ENCODE peak calls at places on chromosomes 11 and 22, in six cellular contexts. One of them, this sample, is unnamed.

GRCh38 chr11:115580416-115580815 is 76.2 kb upstream of the CADM1 start:
- DNase-seq in choroid plexus epithelial cell: no peak
- DNase-seq in endothelial cell: no peak
- DNase-seq in RWPE2: no peak
- DNase-seq in WTC11: no peak
- DNase-seq in colonic mucosa: no peak
- DNase-seq in this sample: no peak

GRCh38 chr11:61580292-61580888 is 486 bp downstream of the SYT7 start:
- DNase-seq in RWPE2: no peak
- DNase-seq in choroid plexus epithelial cell: no peak
- DNase-seq in WTC11: peak; percentile 36
- DNase-seq in colonic mucosa: no peak
- DNase-seq in endothelial cell: peak; percentile 34
- DNase-seq in this sample: no peak

GRCh38 chr11:114987171-114987760 is 308.9 kb downstream of the NXPE2 start:
- DNase-seq in WTC11: no peak
- DNase-seq in colonic mucosa: no peak
- DNase-seq in endothelial cell: no peak
- DNase-seq in choroid plexus epithelial cell: no peak
- DNase-seq in RWPE2: no peak
- DNase-seq in this sample: no peak

GRCh38 chr11:130829801-130830562 is 86.3 kb downstream of the SNX19 start:
- DNase-seq in choroid plexus epithelial cell: no peak
- DNase-seq in colonic mucosa: no peak
- DNase-seq in WTC11: no peak
- DNase-seq in RWPE2: no peak
- DNase-seq in endothelial cell: no peak
- DNase-seq in this sample: no peak

GRCh38 chr11:83054904-83055380 is 16.8 kb downstream of the RAB30 start:
- DNase-seq in choroid plexus epithelial cell: no peak
- DNase-seq in RWPE2: no peak
- DNase-seq in colonic mucosa: no peak
- DNase-seq in WTC11: no peak
- DNase-seq in endothelial cell: no peak
- DNase-seq in this sample: no peak

GRCh38 chr22:36368359-36368983 is 19.3 kb downstream of the MYH9 start:
- DNase-seq in colonic mucosa: no peak
- DNase-seq in choroid plexus epithelial cell: peak; percentile 83
- DNase-seq in endothelial cell: peak; percentile 42
- DNase-seq in RWPE2: no peak
- DNase-seq in WTC11: peak; percentile 73
- DNase-seq in this sample: no peak

GRCh38 chr22:33828302-33828701 is 92.0 kb downstream of the LARGE1 start:
- DNase-seq in WTC11: no peak
- DNase-seq in RWPE2: no peak
- DNase-seq in colonic mucosa: no peak
- DNase-seq in endothelial cell: no peak
- DNase-seq in choroid plexus epithelial cell: no peak
- DNase-seq in this sample: no peak

GRCh38 chr11:8732748-8733241 is 50.2 kb downstream of the RPL27A start:
- DNase-seq in RWPE2: no peak
- DNase-seq in colonic mucosa: no peak
- DNase-seq in WTC11: no peak
- DNase-seq in choroid plexus epithelial cell: peak; percentile 60
- DNase-seq in endothelial cell: no peak
- DNase-seq in this sample: no peak

GRCh38 chr11:66969584-66970205 is 5.4 kb upstream of the C11orf86 start:
- DNase-seq in WTC11: no peak
- DNase-seq in endothelial cell: no peak
- DNase-seq in choroid plexus epithelial cell: peak; percentile 95
- DNase-seq in RWPE2: no peak
- DNase-seq in colonic mucosa: no peak
- DNase-seq in this sample: no peak

GRCh38 chr11:64718780-64719124 is 4.2 kb downstream of the NRXN2 start:
- DNase-seq in endothelial cell: no peak
- DNase-seq in colonic mucosa: no peak
- DNase-seq in RWPE2: no peak
- DNase-seq in choroid plexus epithelial cell: no peak
- DNase-seq in WTC11: no peak
- DNase-seq in this sample: no peak

GRCh38 chr22:39266398-39267030 is 21.7 kb upstream of the PDGFB start:
- DNase-seq in RWPE2: no peak
- DNase-seq in WTC11: no peak
- DNase-seq in choroid plexus epithelial cell: peak; percentile 63
- DNase-seq in endothelial cell: no peak
- DNase-seq in colonic mucosa: no peak
- DNase-seq in this sample: no peak

GRCh38 chr11:933002-933820 is 7.5 kb downstream of the AP2A2 start:
- DNase-seq in RWPE2: no peak
- DNase-seq in WTC11: no peak
- DNase-seq in choroid plexus epithelial cell: peak; percentile 75
- DNase-seq in endothelial cell: no peak
- DNase-seq in colonic mucosa: no peak
- DNase-seq in this sample: no peak

GRCh38 chr11:35593143-35593542 is 25.1 kb upstream of the FJX1 start:
- DNase-seq in RWPE2: no peak
- DNase-seq in choroid plexus epithelial cell: peak; percentile 98
- DNase-seq in WTC11: no peak
- DNase-seq in colonic mucosa: no peak
- DNase-seq in endothelial cell: no peak
- DNase-seq in this sample: no peak

GRCh38 chr22:41367680-41368542 is 13.8 kb upstream of the TEF start:
- DNase-seq in choroid plexus epithelial cell: peak; percentile 68
- DNase-seq in WTC11: no peak
- DNase-seq in RWPE2: no peak
- DNase-seq in colonic mucosa: peak; percentile 31
- DNase-seq in endothelial cell: no peak
- DNase-seq in this sample: no peak

GRCh38 chr11:74330065-74330858 is 18.8 kb upstream of the P4HA3 start:
- DNase-seq in RWPE2: no peak
- DNase-seq in choroid plexus epithelial cell: peak; percentile 73
- DNase-seq in endothelial cell: no peak
- DNase-seq in WTC11: no peak
- DNase-seq in colonic mucosa: no peak
- DNase-seq in this sample: no peak

GRCh38 chr11:86063536-86063935 is 5.3 kb downstream of the PICALM start:
- DNase-seq in WTC11: no peak
- DNase-seq in colonic mucosa: no peak
- DNase-seq in choroid plexus epithelial cell: no peak
- DNase-seq in RWPE2: no peak
- DNase-seq in endothelial cell: no peak
- DNase-seq in this sample: no peak

GRCh38 chr11:74019860-74020259 is 11.0 kb upstream of the UCP3 start:
- DNase-seq in choroid plexus epithelial cell: no peak
- DNase-seq in RWPE2: no peak
- DNase-seq in endothelial cell: no peak
- DNase-seq in WTC11: no peak
- DNase-seq in colonic mucosa: no peak
- DNase-seq in this sample: no peak

GRCh38 chr11:101436511-101437142 is 147.2 kb downstream of the TRPC6 start:
- DNase-seq in endothelial cell: peak; percentile 59
- DNase-seq in RWPE2: no peak
- DNase-seq in colonic mucosa: peak; percentile 41
- DNase-seq in WTC11: peak; percentile 74
- DNase-seq in choroid plexus epithelial cell: peak; percentile 62
- DNase-seq in this sample: no peak

GRCh38 chr11:69278091-69278867 is 15.7 kb upstream of the MYEOV start:
- DNase-seq in RWPE2: no peak
- DNase-seq in endothelial cell: no peak
- DNase-seq in WTC11: no peak
- DNase-seq in colonic mucosa: peak; percentile 89
- DNase-seq in choroid plexus epithelial cell: peak; percentile 23
- DNase-seq in this sample: no peak

GRCh38 chr22:31346733-31347250 is 646 bp upstream of the PATZ1 start:
- DNase-seq in endothelial cell: peak; percentile 59
- DNase-seq in WTC11: no peak
- DNase-seq in colonic mucosa: peak; percentile 58
- DNase-seq in choroid plexus epithelial cell: peak; percentile 54
- DNase-seq in RWPE2: peak; percentile 68
- DNase-seq in this sample: no peak

GRCh38 chr11:73295259-73295995 is 12.6 kb upstream of the ARHGEF17 start:
- DNase-seq in RWPE2: no peak
- DNase-seq in endothelial cell: peak; percentile 85
- DNase-seq in colonic mucosa: peak; percentile 78
- DNase-seq in choroid plexus epithelial cell: peak; percentile 82
- DNase-seq in WTC11: peak; percentile 92
- DNase-seq in this sample: peak; percentile 70

GRCh38 chr22:30423296-30423958 is 2.1 kb upstream of the MTFP1 start:
- DNase-seq in endothelial cell: peak; percentile 31
- DNase-seq in colonic mucosa: no peak
- DNase-seq in WTC11: peak; percentile 76
- DNase-seq in RWPE2: peak; percentile 82
- DNase-seq in choroid plexus epithelial cell: peak; percentile 84
- DNase-seq in this sample: no peak

GRCh38 chr11:117511981-117512448 is 184.4 kb downstream of the CEP164 start:
- DNase-seq in choroid plexus epithelial cell: no peak
- DNase-seq in RWPE2: no peak
- DNase-seq in WTC11: no peak
- DNase-seq in endothelial cell: no peak
- DNase-seq in colonic mucosa: peak; percentile 54
- DNase-seq in this sample: no peak

GRCh38 chr11:14306481-14306880 is 52.5 kb downstream of the RRAS2 start:
- DNase-seq in choroid plexus epithelial cell: no peak
- DNase-seq in RWPE2: no peak
- DNase-seq in WTC11: no peak
- DNase-seq in colonic mucosa: no peak
- DNase-seq in endothelial cell: no peak
- DNase-seq in this sample: no peak

GRCh38 chr22:49509016-49509415 is 318.7 kb downstream of the BRD1 start:
- DNase-seq in RWPE2: no peak
- DNase-seq in choroid plexus epithelial cell: no peak
- DNase-seq in colonic mucosa: no peak
- DNase-seq in WTC11: no peak
- DNase-seq in endothelial cell: no peak
- DNase-seq in this sample: no peak

GRCh38 chr22:22534604-22535415 is 14.7 kb upstream of the ZNF280A start:
- DNase-seq in colonic mucosa: no peak
- DNase-seq in choroid plexus epithelial cell: no peak
- DNase-seq in endothelial cell: no peak
- DNase-seq in WTC11: no peak
- DNase-seq in RWPE2: no peak
- DNase-seq in this sample: no peak

GRCh38 chr11:107840120-107840479 is 18.5 kb downstream of the SLC35F2 start:
- DNase-seq in WTC11: no peak
- DNase-seq in choroid plexus epithelial cell: no peak
- DNase-seq in RWPE2: no peak
- DNase-seq in colonic mucosa: no peak
- DNase-seq in endothelial cell: no peak
- DNase-seq in this sample: no peak

GRCh38 chr22:49948958-49949913 is 11.3 kb upstream of the PIM3 start:
- DNase-seq in WTC11: no peak
- DNase-seq in choroid plexus epithelial cell: no peak
- DNase-seq in colonic mucosa: peak; percentile 90
- DNase-seq in RWPE2: no peak
- DNase-seq in endothelial cell: no peak
- DNase-seq in this sample: no peak

GRCh38 chr11:6618117-6619020 is 853 bp downstream of the TPP1 start:
- DNase-seq in endothelial cell: no peak
- DNase-seq in choroid plexus epithelial cell: peak; percentile 95
- DNase-seq in RWPE2: peak; percentile 21
- DNase-seq in WTC11: no peak
- DNase-seq in colonic mucosa: peak; percentile 60
- DNase-seq in this sample: peak; percentile 23

GRCh38 chr11:2409026-2409553 is 8.5 kb downstream of the TSSC4 start:
- DNase-seq in endothelial cell: no peak
- DNase-seq in colonic mucosa: no peak
- DNase-seq in choroid plexus epithelial cell: no peak
- DNase-seq in WTC11: no peak
- DNase-seq in RWPE2: no peak
- DNase-seq in this sample: no peak

GRCh38 chr11:92224394-92225205 is at the start of gene FAT3:
- DNase-seq in colonic mucosa: peak; percentile 17
- DNase-seq in choroid plexus epithelial cell: peak; percentile 43
- DNase-seq in WTC11: peak; percentile 74
- DNase-seq in RWPE2: peak; percentile 52
- DNase-seq in endothelial cell: peak; percentile 62
- DNase-seq in this sample: no peak

GRCh38 chr11:119057000-119057769 is at the start of gene HYOU1:
- DNase-seq in RWPE2: peak; percentile 99
- DNase-seq in WTC11: peak; percentile 99
- DNase-seq in endothelial cell: peak; percentile 99
- DNase-seq in colonic mucosa: peak; percentile 99
- DNase-seq in choroid plexus epithelial cell: peak; percentile 97
- DNase-seq in this sample: peak; percentile 98
- TF ChIP-seq CTCF in RWPE2: peak; percentile 27
- TF ChIP-seq CTCF in WTC11: no peak
- TF ChIP-seq CTCF in endothelial cell: no peak
- TF ChIP-seq CTCF in colonic mucosa: no peak
- TF ChIP-seq CTCF in choroid plexus epithelial cell: peak; percentile 53
- TF ChIP-seq CTCF in this sample: no peak

GRCh38 chr11:76712125-76712524 is 41.6 kb upstream of the LRRC32 start:
- DNase-seq in endothelial cell: no peak
- DNase-seq in colonic mucosa: no peak
- DNase-seq in choroid plexus epithelial cell: no peak
- DNase-seq in RWPE2: no peak
- DNase-seq in WTC11: no peak
- DNase-seq in this sample: no peak

GRCh38 chr11:76716268-76716667 is 45.7 kb upstream of the LRRC32 start:
- DNase-seq in choroid plexus epithelial cell: no peak
- DNase-seq in colonic mucosa: no peak
- DNase-seq in endothelial cell: no peak
- DNase-seq in RWPE2: no peak
- DNase-seq in WTC11: no peak
- DNase-seq in this sample: no peak

GRCh38 chr11:76713499-76713898 is 43.0 kb upstream of the LRRC32 start:
- DNase-seq in WTC11: no peak
- DNase-seq in colonic mucosa: no peak
- DNase-seq in choroid plexus epithelial cell: no peak
- DNase-seq in endothelial cell: no peak
- DNase-seq in RWPE2: no peak
- DNase-seq in this sample: no peak

GRCh38 chr11:76717369-76717768 is 46.8 kb upstream of the LRRC32 start:
- DNase-seq in endothelial cell: no peak
- DNase-seq in choroid plexus epithelial cell: no peak
- DNase-seq in colonic mucosa: no peak
- DNase-seq in RWPE2: no peak
- DNase-seq in WTC11: no peak
- DNase-seq in this sample: no peak

GRCh38 chr11:76714493-76714892 is 43.9 kb upstream of the LRRC32 start:
- DNase-seq in colonic mucosa: no peak
- DNase-seq in endothelial cell: no peak
- DNase-seq in WTC11: no peak
- DNase-seq in RWPE2: no peak
- DNase-seq in choroid plexus epithelial cell: no peak
- DNase-seq in this sample: no peak
- TF ChIP-seq CTCF in colonic mucosa: no peak
- TF ChIP-seq CTCF in endothelial cell: no peak
- TF ChIP-seq CTCF in WTC11: no peak
- TF ChIP-seq CTCF in RWPE2: no peak
- TF ChIP-seq CTCF in choroid plexus epithelial cell: peak; percentile 1
- TF ChIP-seq CTCF in this sample: no peak

GRCh38 chr11:126113515-126113957 is 50.9 kb upstream of the CDON start:
- DNase-seq in RWPE2: no peak
- DNase-seq in endothelial cell: no peak
- DNase-seq in WTC11: no peak
- DNase-seq in colonic mucosa: peak; percentile 89
- DNase-seq in choroid plexus epithelial cell: peak; percentile 94
- DNase-seq in this sample: peak; percentile 58
- TF ChIP-seq CTCF in RWPE2: no peak
- TF ChIP-seq CTCF in endothelial cell: no peak
- TF ChIP-seq CTCF in WTC11: no peak
- TF ChIP-seq CTCF in colonic mucosa: no peak
- TF ChIP-seq CTCF in choroid plexus epithelial cell: peak; percentile 25
- TF ChIP-seq CTCF in this sample: no peak

GRCh38 chr11:45538363-45538762 is 127.1 kb downstream of the CHST1 start:
- DNase-seq in endothelial cell: no peak
- DNase-seq in RWPE2: no peak
- DNase-seq in colonic mucosa: no peak
- DNase-seq in choroid plexus epithelial cell: no peak
- DNase-seq in WTC11: no peak
- DNase-seq in this sample: no peak
- TF ChIP-seq CTCF in endothelial cell: no peak
- TF ChIP-seq CTCF in RWPE2: no peak
- TF ChIP-seq CTCF in colonic mucosa: no peak
- TF ChIP-seq CTCF in choroid plexus epithelial cell: no peak
- TF ChIP-seq CTCF in WTC11: no peak
- TF ChIP-seq CTCF in this sample: no peak

This sample was measured in omental fat pad.